ENCODE peak calls at places on chromosome 6, in four cellular contexts. S is hepatocyte, M is cardiac muscle cell, O is Panc1. P is an unnamed sample.

GRCh38 chr6:139027620-139028182 is 844 bp upstream of the ABRACL start:
- DNase-seq in S (peak; percentile 72), M (peak; percentile 40), O (no peak), P (no peak)

GRCh38 chr6:24780206-24780605 is 5.5 kb downstream of the GMNN start:
- DNase-seq in S (no peak), M (no peak), O (no peak), P (no peak)

GRCh38 chr6:158019416-158019815 is 37.8 kb downstream of the SYNJ2 start:
- DNase-seq in S (no peak), M (no peak), O (no peak), P (no peak)

GRCh38 chr6:33894438-33894837 is 90.6 kb upstream of the MLN start:
- DNase-seq in S (no peak), M (peak; percentile 56), O (no peak), P (no peak)

GRCh38 chr6:80528115-80528514 is 421.6 kb downstream of the BCKDHB start:
- DNase-seq in S (peak; percentile 38), M (peak; percentile 48), O (no peak), P (no peak)

GRCh38 chr6:43570876-43571441 is 4.9 kb downstream of the XPO5 start:
- DNase-seq in S (peak; percentile 13), M (peak; percentile 36), O (no peak), P (no peak)

GRCh38 chr6:14380421-14380820 is 262.8 kb downstream of the CD83 start:
- DNase-seq in S (no peak), M (no peak), O (no peak), P (no peak)

GRCh38 chr6:162055365-162055764 is 672.2 kb downstream of the PRKN start:
- DNase-seq in S (no peak), M (no peak), O (no peak), P (no peak)

GRCh38 chr6:73803562-73804221 is 107.7 kb downstream of the CD109 start:
- DNase-seq in S (peak; percentile 59), M (peak; percentile 91), O (no peak), P (peak; percentile 58)

GRCh38 chr6:76439811-76440210 is 367.3 kb upstream of the IMPG1 start:
- DNase-seq in S (no peak), M (no peak), O (no peak), P (no peak)

GRCh38 chr6:72552938-72553337 is 68.9 kb upstream of the KCNQ5 start:
- DNase-seq in S (no peak), M (peak; percentile 22), O (peak; percentile 87), P (no peak)

GRCh38 chr6:11076540-11076939 is 17.1 kb upstream of the SMIM13 start:
- DNase-seq in S (no peak), M (no peak), O (no peak), P (no peak)

GRCh38 chr6:53728570-53729194 is 63.1 kb upstream of the KLHL31 start:
- DNase-seq in S (peak; percentile 80), M (peak; percentile 58), O (no peak), P (peak; percentile 78)

GRCh38 chr6:8085053-8085511 is 17.3 kb downstream of the EEF1E1 start:
- DNase-seq in S (peak; percentile 54), M (peak; percentile 91), O (no peak), P (no peak)

GRCh38 chr6:149921361-149921760 is 1.6 kb downstream of the RAET1G start:
- DNase-seq in S (no peak), M (no peak), O (no peak), P (no peak)

GRCh38 chr6:47307362-47308222 is 2.1 kb downstream of the TNFRSF21 start:
- DNase-seq in S (no peak), M (no peak), O (no peak), P (no peak)

DNA sequence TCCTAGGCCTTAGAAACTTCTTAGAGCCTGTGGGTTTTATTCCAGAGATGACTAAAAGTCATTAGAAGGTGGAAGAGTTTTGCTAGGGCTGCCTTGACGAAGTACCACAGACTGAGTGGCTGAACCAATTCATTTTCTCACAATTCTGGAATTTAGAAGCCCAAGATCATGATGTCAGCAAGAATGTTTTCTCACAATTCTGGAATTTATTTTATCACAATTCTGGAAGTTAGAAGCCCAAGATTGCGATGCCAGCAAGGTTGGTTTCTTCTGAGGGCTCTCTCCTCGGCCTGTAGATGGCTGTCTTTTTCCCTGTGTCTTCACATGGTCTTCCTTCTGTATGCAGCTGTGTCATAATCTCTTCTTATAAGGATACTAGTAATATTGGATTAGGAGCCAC is 672.9 kb upstream of the MARCKS start:
- DNase-seq in S (no peak), M (peak; percentile 77), O (no peak), P (no peak)
- TF ChIP-seq CTCF in S (no peak), M (peak; percentile 25), O (no peak), P (no peak)

GRCh38 chr6:110526731-110527130 is 50.3 kb upstream of the SLC22A16 start:
- DNase-seq in S (no peak), M (no peak), O (no peak), P (no peak)
- H3K27ac ChIP-seq in S (no peak overlapping the region), M (no peak overlapping the region), O (no peak overlapping the region), P (no peak overlapping the region)

GRCh38 chr6:37372116-37372515 is 18.3 kb downstream of the RNF8 start:
- DNase-seq in S (no peak), M (no peak), O (no peak), P (no peak)
- H3K4me3 ChIP-seq in S (no peak overlapping the region), M (no peak overlapping the region), O (no peak overlapping the region), P (no peak overlapping the region)

DNA sequence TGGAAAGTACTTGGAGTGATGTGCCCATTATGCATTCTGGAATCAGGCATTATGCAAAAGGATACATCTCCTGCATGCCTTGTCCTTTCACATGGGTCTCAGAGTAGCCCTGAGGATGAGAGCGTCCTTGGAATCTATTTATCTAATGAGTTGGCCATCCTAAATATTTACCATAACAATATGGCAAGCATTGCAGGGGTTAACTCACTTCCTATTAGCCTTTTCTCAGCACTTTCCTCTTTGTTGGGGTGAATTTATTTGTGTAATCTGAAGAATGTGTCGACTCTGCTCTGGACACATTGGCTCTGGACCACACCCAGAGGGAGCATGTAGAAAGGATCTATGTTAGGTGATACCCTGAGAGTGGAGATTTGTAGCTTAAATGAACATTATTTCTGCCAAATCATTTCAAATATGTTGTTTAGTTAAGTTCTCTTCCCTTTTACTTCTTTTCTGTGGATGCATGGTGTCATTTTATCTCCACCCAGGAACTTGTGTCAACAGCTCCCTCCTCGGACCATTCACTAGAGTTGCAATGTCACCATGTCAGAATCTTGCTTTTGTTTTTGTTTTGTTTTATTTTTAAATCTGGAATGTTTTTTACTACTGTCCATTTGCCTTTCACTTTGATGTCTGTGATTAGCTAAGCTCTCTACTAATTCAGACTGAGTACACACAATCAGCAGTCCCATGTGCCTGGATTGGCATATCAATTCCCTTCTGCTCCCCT is 757.0 kb upstream of the MMS22L start:
- DNase-seq in S (peak; percentile 15), M (peak; percentile 4), O (no peak), P (no peak)
- TF ChIP-seq CTCF in S (peak; percentile 50), M (no peak), O (no peak), P (peak; percentile 56)

GRCh38 chr6:27829453-27830211 is 82.6 kb downstream of the OR2B2 start:
- DNase-seq in S (no peak), M (no peak), O (no peak), P (no peak)
- H3K27ac ChIP-seq in S (peak overlapping the region; percentile 95), M (peak overlapping the region; percentile 49), O (peak overlapping the region; percentile 61), P (no peak overlapping the region)

DNA sequence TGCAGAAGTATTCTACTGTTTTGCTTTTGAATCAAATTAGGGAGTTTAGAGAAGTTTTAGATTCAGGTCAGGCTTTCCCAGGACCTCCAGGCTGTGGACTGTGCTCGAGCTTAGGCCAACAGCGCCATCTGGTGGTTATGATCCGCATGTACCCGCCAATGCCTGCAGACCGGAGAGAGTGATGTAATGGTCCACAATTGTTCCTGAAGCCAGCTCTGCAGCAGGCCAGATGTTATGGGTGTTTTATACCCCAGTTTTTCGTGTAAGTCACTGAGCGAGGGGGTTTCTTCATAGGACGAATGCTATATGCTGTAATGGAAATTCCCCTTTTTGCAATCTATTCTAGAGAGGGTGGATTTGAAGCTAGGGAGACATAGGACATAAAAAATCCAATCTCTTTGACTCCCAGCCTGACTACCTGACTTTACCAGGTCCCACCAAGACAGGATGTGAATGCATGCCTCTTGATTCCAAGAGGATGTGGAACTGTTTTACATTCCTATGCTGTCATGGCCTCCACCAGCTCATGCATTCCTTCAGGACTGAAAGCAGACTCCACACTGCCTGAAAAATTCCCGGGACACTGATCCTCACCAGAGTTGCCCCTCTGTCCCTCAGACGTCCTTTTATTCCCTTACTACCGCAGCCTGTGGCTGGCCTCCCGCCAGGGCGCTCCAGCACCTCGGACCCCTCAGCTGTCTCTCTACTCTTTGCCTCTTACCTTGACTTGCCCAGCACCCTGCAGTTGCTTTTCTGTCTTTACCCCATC is 41.2 kb upstream of the LY86 start:
- DNase-seq in S (peak; percentile 93), M (peak; percentile 90), O (peak; percentile 55), P (peak; percentile 91)
- H3K4me3 ChIP-seq in S (peak overlapping the region; percentile 37), M (peak overlapping the region; percentile 22), O (peak overlapping the region; percentile 6), P (peak overlapping the region; percentile 66)

GRCh38 chr6:79250107-79250514 is 15.6 kb upstream of the HMGN3 start:
- DNase-seq in S (no peak), M (no peak), O (no peak), P (no peak)
- TF ChIP-seq CTCF in S (no peak), M (peak; percentile 18), O (peak; percentile 26), P (no peak)

GRCh38 chr6:85662251-85662650 is 19.6 kb upstream of the SYNCRIP start:
- DNase-seq in S (no peak), M (no peak), O (no peak), P (no peak)

GRCh38 chr6:85660181-85660611 is 17.5 kb upstream of the SYNCRIP start:
- DNase-seq in S (peak; percentile 39), M (peak; percentile 86), O (no peak), P (peak; percentile 10)
- H3K27ac ChIP-seq in S (no peak overlapping the region), M (no peak overlapping the region), O (no peak overlapping the region), P (no peak overlapping the region)

DNA sequence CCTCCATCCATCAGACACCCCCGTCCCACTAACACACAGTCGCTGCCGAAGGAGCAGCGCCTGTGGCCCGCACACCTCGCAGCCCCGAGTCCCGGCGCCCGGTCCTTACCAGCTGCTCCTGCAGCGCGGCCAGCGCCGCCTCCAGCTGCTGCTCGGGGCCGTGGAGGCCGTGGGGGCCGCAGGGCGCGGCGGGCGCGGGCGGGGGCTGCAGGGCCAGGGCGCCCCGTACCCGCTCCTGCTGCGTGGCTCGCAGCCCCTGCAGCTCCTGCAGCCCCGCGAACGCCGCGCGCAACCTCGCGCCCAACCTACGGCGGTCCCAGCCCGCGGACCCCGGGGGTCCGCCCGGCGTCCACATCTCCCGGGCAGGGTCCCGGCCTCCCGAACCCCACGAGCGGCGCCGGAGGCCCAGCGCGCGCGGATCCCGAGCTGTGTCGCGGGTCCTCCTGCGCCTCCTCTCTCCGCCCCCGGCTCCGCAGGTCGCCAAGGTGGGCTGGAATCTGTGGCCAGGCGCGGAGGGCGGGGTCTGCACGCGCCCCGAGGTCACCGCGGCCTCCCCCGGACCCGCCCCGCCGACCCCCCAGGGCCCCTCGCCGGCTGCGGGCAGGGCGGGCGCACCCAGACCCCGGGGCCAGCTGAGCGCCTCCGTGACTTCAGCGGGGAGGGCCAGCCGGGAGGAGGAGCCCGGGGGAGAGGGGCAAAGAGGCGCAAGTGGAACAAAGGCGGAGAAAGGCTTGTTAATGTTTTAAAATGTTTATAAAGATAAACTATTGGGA is at the start of gene DACT2:
- DNase-seq in S (peak; percentile 63), M (peak; percentile 73), O (no peak), P (no peak)
- H3K4me3 ChIP-seq in S (peak within 1 kb of the TSS; percentile 76), M (peak within 1 kb of the TSS; percentile 70), O (peak within 1 kb of the TSS; percentile 37), P (peak within 1 kb of the TSS; percentile 34)